ENCODE peak calls at places on chromosomes 7 and 10, in ten cellular contexts. A, Z, T, W, G, O, U, B, K and H are unnamed samples.

GRCh38 chr7:36107926-36108631 is 45.0 kb upstream of the EEPD1 start:
- DNase-seq in G (no peak), K (no peak), U (no peak), T (no peak), O (no peak), Z (no peak), B (no peak), A (no peak), W (no peak), H (no peak)

GRCh38 chr7:21587139-21587773 is 44.4 kb downstream of the DNAH11 start:
- DNase-seq in U (no peak), T (no peak), K (no peak), O (no peak), A (no peak), Z (no peak), B (no peak), G (no peak), W (no peak), H (no peak)

GRCh38 chr10:93580824-93581223 is 14.4 kb downstream of the FFAR4 start:
- DNase-seq in K (no peak), A (no peak), W (no peak), Z (peak; percentile 9), G (peak; percentile 65), U (no peak), T (peak; percentile 60), B (no peak), O (peak; percentile 69), H (peak; percentile 85)

GRCh38 chr7:105268056-105268455 is 120.7 kb downstream of the SRPK2 start:
- DNase-seq in K (no peak), A (no peak), T (no peak), B (no peak), Z (peak; percentile 58), W (peak; percentile 16), O (no peak), G (no peak), U (no peak), H (no peak)

GRCh38 chr10:70060389-70060788 is 7.7 kb downstream of the MACROH2A2 start:
- DNase-seq in A (no peak), G (no peak), W (no peak), B (no peak), U (no peak), T (no peak), O (no peak), K (no peak), Z (no peak), H (no peak)

GRCh38 chr10:62814901-62815372 is 1.2 kb downstream of the EGR2 start:
- DNase-seq in T (peak; percentile 26), A (peak; percentile 17), W (peak; percentile 58), U (no peak), O (peak; percentile 53), B (no peak), K (no peak), G (no peak), Z (peak; percentile 19), H (peak; percentile 18)

GRCh38 chr10:71126432-71126831 is 85.9 kb upstream of the UNC5B start:
- DNase-seq in G (no peak), Z (no peak), K (no peak), O (no peak), A (no peak), W (no peak), U (no peak), B (no peak), T (no peak), H (no peak)

GRCh38 chr10:47241946-47242900 is 57.8 kb upstream of the GDF10 start:
- DNase-seq in Z (no peak), B (no peak), G (no peak), W (no peak), O (no peak), A (no peak), U (no peak), K (no peak), T (no peak), H (no peak)

GRCh38 chr10:75525067-75525466 is 93.6 kb downstream of the LRMDA start:
- DNase-seq in K (no peak), U (peak; percentile 79), Z (no peak), A (no peak), W (no peak), O (no peak), B (no peak), T (no peak), G (peak; percentile 86), H (no peak)

GRCh38 chr10:113891476-113891875 is 37.0 kb downstream of the NHLRC2 start:
- DNase-seq in W (no peak), T (no peak), K (no peak), A (no peak), U (no peak), G (no peak), O (no peak), B (no peak), Z (no peak), H (no peak)

GRCh38 chr7:95867309-95867708 is 95.0 kb downstream of the DYNC1I1 start:
- DNase-seq in T (no peak), K (no peak), O (no peak), G (peak; percentile 94), Z (no peak), U (peak; percentile 84), W (no peak), B (no peak), A (no peak), H (no peak)

GRCh38 chr10:114492351-114493037 is 88.2 kb upstream of the AFAP1L2 start:
- DNase-seq in G (no peak), B (no peak), K (no peak), A (no peak), Z (peak; percentile 37), U (no peak), T (no peak), W (peak; percentile 34), O (no peak), H (no peak)

GRCh38 chr10:131929122-131929845 is 28.5 kb downstream of the PPP2R2D start:
- DNase-seq in B (no peak), T (no peak), K (peak; percentile 58), Z (no peak), W (no peak), U (no peak), O (no peak), A (no peak), G (no peak), H (no peak)

GRCh38 chr10:94738588-94738987 is 23.9 kb upstream of the CYP2C19 start:
- DNase-seq in Z (no peak), G (no peak), W (no peak), A (no peak), T (no peak), B (no peak), U (no peak), O (no peak), K (no peak), H (no peak)

GRCh38 chr10:28186887-28187578 is 115.8 kb downstream of the MPP7 start:
- DNase-seq in W (no peak), O (no peak), A (no peak), K (no peak), U (no peak), G (no peak), Z (no peak), T (no peak), B (no peak), H (no peak)

GRCh38 chr10:111076191-111076681 is 593 bp upstream of the ADRA2A start:
- DNase-seq in A (peak; percentile 59), U (no peak), O (peak; percentile 92), T (peak; percentile 79), W (peak; percentile 30), Z (peak; percentile 50), K (peak; percentile 80), G (no peak), B (no peak), H (peak; percentile 78)

GRCh38 chr7:34109936-34110626 is 204.7 kb downstream of the BMPER start:
- DNase-seq in G (peak; percentile 22), U (no peak), W (no peak), K (no peak), T (no peak), B (no peak), O (no peak), A (no peak), Z (peak; percentile 28), H (no peak)

GRCh38 chr7:21967500-21968099 is 21.9 kb upstream of the CDCA7L start:
- DNase-seq in W (no peak), A (no peak), U (no peak), O (no peak), Z (peak; percentile 4), G (no peak), T (no peak), K (no peak), B (no peak), H (no peak)

GRCh38 chr10:104218751-104219150 is 13.4 kb downstream of the CFAP43 start:
- DNase-seq in Z (no peak), U (no peak), B (no peak), K (no peak), G (no peak), W (no peak), O (no peak), T (no peak), A (no peak), H (no peak)

GRCh38 chr7:108091461-108091831 is 38.7 kb downstream of the LAMB4 start:
- DNase-seq in U (no peak), A (no peak), Z (no peak), O (no peak), W (no peak), G (no peak), T (no peak), B (no peak), K (no peak), H (no peak)

GRCh38 chr10:78249690-78250089 is 216.0 kb downstream of the RPS24 start:
- DNase-seq in W (no peak), G (no peak), Z (no peak), O (no peak), A (no peak), B (no peak), K (no peak), U (no peak), T (no peak), H (no peak)

GRCh38 chr7:471866-472639 is 47.6 kb downstream of the PDGFA start:
- DNase-seq in G (no peak), O (peak; percentile 89), U (no peak), W (no peak), Z (peak; percentile 99), B (no peak), T (peak; percentile 0), A (peak; percentile 83), K (peak; percentile 82), H (no peak)

GRCh38 chr7:2248984-2249694 is 7.1 kb downstream of the NUDT1 start:
- DNase-seq in G (no peak), W (no peak), T (no peak), O (no peak), K (no peak), B (no peak), A (peak; percentile 54), U (no peak), Z (peak; percentile 94), H (no peak)

GRCh38 chr7:41973331-41973730 is 263.7 kb downstream of the GLI3 start:
- DNase-seq in B (no peak), G (no peak), T (no peak), A (no peak), U (no peak), W (no peak), K (no peak), Z (no peak), O (no peak), H (no peak)

GRCh38 chr7:145909956-145910611 is 206.5 kb upstream of the CNTNAP2 start:
- DNase-seq in G (no peak), U (no peak), Z (peak; percentile 16), K (no peak), A (no peak), B (no peak), T (no peak), O (no peak), W (no peak), H (no peak)

GRCh38 chr10:21309427-21309826 is 216.1 kb downstream of the SKIDA1 start:
- DNase-seq in B (no peak), A (no peak), O (no peak), W (no peak), G (no peak), K (no peak), Z (no peak), T (no peak), U (no peak), H (no peak)

GRCh38 chr10:125038637-125039036 is 96.7 kb downstream of the ZRANB1 start:
- DNase-seq in O (no peak), G (no peak), B (no peak), T (peak; percentile 43), K (no peak), W (no peak), Z (no peak), A (peak; percentile 65), U (no peak), H (no peak)

GRCh38 chr7:70178787-70179186 is 580.5 kb downstream of the AUTS2 start:
- DNase-seq in O (no peak), U (no peak), W (no peak), A (no peak), K (no peak), Z (no peak), B (no peak), G (peak; percentile 58), T (no peak), H (no peak)